ENCODE peak calls at places on chromosomes 12 and 14, in seven cellular contexts. I is A549, V is GM12878, W is HepG2, A is GM23338, P is SK-N-SH, L is HL-60. Z is an unnamed sample.

GRCh38 chr12:54392485-54393349 is 8.2 kb upstream of the ZNF385A start:
- DNase-seq in I (no peak), V (no peak), W (no peak), A (no peak), P (no peak), L (no peak), Z (no peak)

GRCh38 chr12:112711507-112711906 is 80.0 kb upstream of the RPH3A start:
- DNase-seq in I (no peak), V (no peak), W (no peak), A (no peak), P (no peak), L (no peak), Z (no peak)

GRCh38 chr12:69008510-69008909 is 75.5 kb upstream of the CPM start:
- DNase-seq in I (no peak), V (no peak), W (no peak), A (no peak), P (no peak), L (peak), Z (no peak)

GRCh38 chr12:8145754-8146415 is 10.9 kb upstream of the ZNF705A start:
- DNase-seq in I (no peak), V (no peak), W (no peak), A (peak), P (no peak), L (no peak), Z (no peak)

GRCh38 chr12:108821407-108822397 is 35.7 kb downstream of the SSH1 start:
- DNase-seq in I (no peak), V (no peak), W (no peak), A (no peak), P (no peak), L (peak), Z (no peak)

GRCh38 chr12:113298472-113298817 is 36.5 kb downstream of the SLC8B1 start:
- DNase-seq in I (no peak), V (no peak), W (no peak), A (no peak), P (no peak), L (no peak), Z (no peak)

GRCh38 chr12:38892090-38892786 is 13.2 kb downstream of the CPNE8 start:
- DNase-seq in I (peak), V (no peak), W (peak), A (no peak), P (no peak), L (no peak), Z (no peak)

GRCh38 chr12:65280306-65280705 is 1.8 kb downstream of the MSRB3 start:
- DNase-seq in I (no peak), V (no peak), W (no peak), A (no peak), P (no peak), L (peak), Z (no peak)

GRCh38 chr12:113157218-113157859 is 7.8 kb downstream of the CFAP73 start:
- DNase-seq in I (no peak), V (no peak), W (no peak), A (no peak), P (no peak), L (no peak), Z (no peak)

GRCh38 chr14:60204104-60204842 is 39.1 kb upstream of the DHRS7 start:
- DNase-seq in I (no peak), V (peak), W (no peak), A (peak), P (no peak), L (peak), Z (no peak)

GRCh38 chr12:104737682-104738370 is 220.3 kb downstream of the SLC41A2 start:
- DNase-seq in I (no peak), V (no peak), W (no peak), A (no peak), P (no peak), L (no peak), Z (no peak)

GRCh38 chr14:79502751-79503148 is 708.6 kb downstream of the DIO2 start:
- DNase-seq in I (no peak), V (no peak), W (no peak), A (no peak), P (no peak), L (no peak), Z (no peak)

GRCh38 chr12:2057041-2057792 is 4.4 kb downstream of the CACNA1C start:
- DNase-seq in I (peak), V (no peak), W (peak), A (peak), P (peak), L (peak), Z (peak)

GRCh38 chr12:2058837-2059236 is 6.0 kb downstream of the CACNA1C start:
- DNase-seq in I (no peak), V (no peak), W (no peak), A (peak), P (no peak), L (no peak), Z (no peak)

GRCh38 chr12:2064078-2064507 is 11.3 kb downstream of the CACNA1C start:
- DNase-seq in I (no peak), V (peak), W (no peak), A (no peak), P (peak), L (peak), Z (no peak)

GRCh38 chr12:2057793-2058408 is 5.1 kb downstream of the CACNA1C start:
- DNase-seq in I (no peak), V (no peak), W (no peak), A (no peak), P (no peak), L (no peak), Z (no peak)

GRCh38 chr12:2061402-2061801 is 8.6 kb downstream of the CACNA1C start:
- DNase-seq in I (no peak), V (no peak), W (no peak), A (no peak), P (no peak), L (no peak), Z (no peak)
- TF ChIP-seq CTCF in I (no peak), V (no peak), W (no peak), A (no peak), P (no peak), L (no peak), Z (no peak)

GRCh38 chr14:104694991-104695659 is 5.7 kb downstream of the INF2 start:
- DNase-seq in I (no peak), V (no peak), W (no peak), A (no peak), P (no peak), L (no peak), Z (no peak)
- TF ChIP-seq REST in I (no peak), V (no peak), W (no peak), A (no peak), P (no peak), L (no peak), Z (no peak)

GRCh38 chr14:100641274-100641860 is 54.1 kb upstream of the BEGAIN start:
- DNase-seq in I (no peak), V (no peak), W (no peak), A (no peak), P (peak), L (no peak), Z (no peak)

GRCh38 chr14:100645200-100645985 is 58.2 kb upstream of the BEGAIN start:
- DNase-seq in I (peak), V (peak), W (peak), A (peak), P (peak), L (peak), Z (no peak)

GRCh38 chr14:100645986-100646314 is 58.7 kb upstream of the BEGAIN start:
- DNase-seq in I (no peak), V (no peak), W (no peak), A (no peak), P (no peak), L (no peak), Z (no peak)

GRCh38 chr14:100644784-100645183 is 57.6 kb upstream of the BEGAIN start:
- DNase-seq in I (no peak), V (no peak), W (no peak), A (no peak), P (no peak), L (no peak), Z (no peak)

DNA sequence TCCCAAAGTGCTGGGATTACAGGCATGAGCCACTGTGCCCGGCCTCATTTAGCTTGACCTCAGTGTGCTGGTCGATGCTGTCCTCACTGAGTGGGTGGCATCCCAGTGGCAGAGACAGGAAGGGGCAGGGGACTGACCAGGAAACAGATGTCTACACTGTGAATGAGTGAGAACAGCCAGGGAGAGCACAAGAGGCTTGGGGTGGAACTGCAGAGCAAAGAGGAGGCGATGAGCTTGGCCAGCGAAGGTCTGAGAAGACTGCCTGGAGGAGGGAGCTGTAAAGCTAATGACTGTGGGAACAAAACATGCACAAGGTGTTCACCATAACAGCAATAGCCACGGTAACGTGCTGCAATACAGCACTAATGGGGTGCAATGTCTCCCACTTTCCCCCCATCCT is 57.2 kb upstream of the BEGAIN start:
- DNase-seq in I (no peak), V (no peak), W (no peak), A (no peak), P (peak), L (no peak), Z (no peak)
- TF ChIP-seq CTCF in I (no peak), V (no peak), W (no peak), A (no peak), P (no peak), L (no peak), Z (no peak)

DNA sequence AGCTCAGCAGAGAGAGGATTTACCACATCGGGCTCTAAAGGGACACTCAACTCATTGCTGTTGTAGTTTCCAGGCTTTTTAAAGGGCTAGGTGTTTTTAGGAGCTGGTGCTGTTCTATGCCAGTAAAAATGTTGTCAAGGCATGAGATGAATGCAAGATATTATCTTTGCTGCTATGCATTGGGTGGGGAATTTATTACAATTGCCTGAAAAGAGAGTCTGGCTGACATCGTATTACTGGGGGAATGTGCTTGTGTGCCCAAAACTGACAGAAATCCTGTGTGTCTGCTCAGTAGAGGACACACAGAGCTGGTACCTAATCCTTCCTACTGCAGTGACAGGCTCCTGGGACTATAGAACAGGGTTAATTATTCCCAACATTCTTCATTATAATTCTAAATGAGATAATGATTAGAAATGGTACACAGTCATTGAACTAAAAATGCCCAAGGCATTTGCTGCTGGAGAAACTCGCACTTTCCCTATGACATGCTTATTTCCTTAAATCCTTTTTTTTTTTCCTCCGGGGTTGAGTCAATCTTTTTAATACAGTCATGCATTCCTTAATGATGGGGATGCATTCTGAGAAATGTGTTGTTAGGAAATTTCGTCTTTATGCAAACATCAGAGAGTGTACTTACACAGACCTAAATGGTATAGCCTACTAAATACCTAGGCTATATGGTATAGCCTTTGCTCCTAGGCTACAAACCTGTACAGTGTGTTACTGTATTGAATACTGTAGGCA is 30.0 kb upstream of the DACT1 start:
- DNase-seq in I (no peak), V (no peak), W (no peak), A (no peak), P (no peak), L (no peak), Z (no peak)
- TF ChIP-seq REST in I (no peak), V (no peak), W (no peak), A (no peak), P (no peak), L (no peak), Z (no peak)

GRCh38 chr12:99250091-99250490 is 397.5 kb upstream of the GARIN6 start:
- DNase-seq in I (no peak), V (no peak), W (no peak), A (peak), P (no peak), L (no peak), Z (no peak)

GRCh38 chr12:99257672-99258071 is 389.9 kb upstream of the GARIN6 start:
- DNase-seq in I (no peak), V (no peak), W (no peak), A (no peak), P (no peak), L (no peak), Z (no peak)

GRCh38 chr12:99249543-99249942 is 398.0 kb upstream of the GARIN6 start:
- DNase-seq in I (no peak), V (no peak), W (no peak), A (no peak), P (no peak), L (no peak), Z (no peak)

GRCh38 chr12:99253068-99253467 is 394.5 kb upstream of the GARIN6 start:
- DNase-seq in I (peak), V (no peak), W (peak), A (peak), P (peak), L (no peak), Z (no peak)
- TF ChIP-seq CTCF in I (no peak), V (peak), W (peak), A (peak), P (peak), L (no peak), Z (peak)

GRCh38 chr14:86217523-86217922 is 687.6 kb downstream of the FLRT2 start:
- DNase-seq in I (no peak), V (no peak), W (no peak), A (peak), P (no peak), L (no peak), Z (no peak)

GRCh38 chr14:86221755-86222154 is 691.8 kb downstream of the FLRT2 start:
- DNase-seq in I (no peak), V (no peak), W (no peak), A (peak), P (no peak), L (no peak), Z (no peak)

GRCh38 chr14:86221000-86221399 is 691.1 kb downstream of the FLRT2 start:
- DNase-seq in I (no peak), V (no peak), W (peak), A (peak), P (no peak), L (no peak), Z (no peak)
- TF ChIP-seq REST in I (no peak), V (no peak), W (no peak), A (no peak), P (no peak), L (no peak), Z (no peak)